ENCODE peak calls at places on chromosome 13, in five cellular contexts. I, L, T, U and Q are unnamed samples.
A peak's percentile ranks its signal among the peaks of the same experiment; 100 is the strongest.

GRCh38 chr13:34867590-34867989 is 74.5 kb upstream of the NBEA start:
- DNase-seq in I (peak; percentile 81), L (no peak), T (no peak), U (no peak), Q (peak; percentile 31)

GRCh38 chr13:112623051-112623711 is 35.2 kb upstream of the TUBGCP3 start:
- DNase-seq in I (no peak), L (no peak), T (no peak), U (no peak), Q (no peak)

GRCh38 chr13:92224052-92224821 is 825.8 kb downstream of the GPC5 start:
- DNase-seq in I (peak; percentile 99), L (no peak), T (no peak), U (no peak), Q (peak; percentile 99)

GRCh38 chr13:27790523-27790922 is 1.8 kb upstream of the GSX1 start:
- DNase-seq in I (no peak), L (no peak), T (no peak), U (no peak), Q (no peak)

GRCh38 chr13:103386341-103386740 is 320.1 kb upstream of the SLC10A2 start:
- DNase-seq in I (peak; percentile 49), L (no peak), T (no peak), U (no peak), Q (peak; percentile 72)

GRCh38 chr13:28618595-28618994 is 40.3 kb upstream of the POMP start:
- DNase-seq in I (no peak), L (no peak), T (no peak), U (no peak), Q (no peak)

GRCh38 chr13:96519380-96519779 is 429.5 kb downstream of the HS6ST3 start:
- DNase-seq in I (no peak), L (no peak), T (no peak), U (no peak), Q (no peak)

GRCh38 chr13:51026016-51026415 is 85.1 kb downstream of the C13orf42 start:
- DNase-seq in I (no peak), L (no peak), T (no peak), U (no peak), Q (no peak)

GRCh38 chr13:65336916-65337315 is 1893.2 kb downstream of the PCDH9 start:
- DNase-seq in I (peak; percentile 73), L (no peak), T (no peak), U (no peak), Q (peak; percentile 92)

GRCh38 chr13:41222259-41222852 is 28.0 kb upstream of the KBTBD7 start:
- DNase-seq in I (peak; percentile 36), L (peak; percentile 23), T (peak; percentile 24), U (peak; percentile 63), Q (peak; percentile 71)

GRCh38 chr13:47233734-47234133 is 336.9 kb upstream of the HTR2A start:
- DNase-seq in I (no peak), L (no peak), T (no peak), U (no peak), Q (peak; percentile 65)

GRCh38 chr13:78370231-78370630 is 233.1 kb downstream of the POU4F1 start:
- DNase-seq in I (no peak), L (no peak), T (no peak), U (no peak), Q (no peak)

GRCh38 chr13:49217962-49218492 is 2.1 kb upstream of the MLNR start:
- DNase-seq in I (no peak), L (no peak), T (no peak), U (no peak), Q (no peak)
- H3K9me3 ChIP-seq in I (no peaks in the 10 kb centered on the region), L (no peaks in the 10 kb centered on the region), T (no peaks in the 10 kb centered on the region), U (no peaks in the 10 kb centered on the region), Q (no peaks in the 10 kb centered on the region)

GRCh38 chr13:39685652-39686051 is 30.2 kb downstream of the COG6 start:
- DNase-seq in I (no peak), L (no peak), T (no peak), U (no peak), Q (no peak)

GRCh38 chr13:39682788-39683187 is 27.3 kb downstream of the COG6 start:
- DNase-seq in I (no peak), L (no peak), T (no peak), U (peak; percentile 12), Q (no peak)

GRCh38 chr13:39688278-39688677 is 32.8 kb downstream of the COG6 start:
- DNase-seq in I (no peak), L (no peak), T (no peak), U (no peak), Q (no peak)

GRCh38 chr13:39682310-39682709 is 26.8 kb downstream of the COG6 start:
- DNase-seq in I (no peak), L (no peak), T (no peak), U (no peak), Q (no peak)

DNA sequence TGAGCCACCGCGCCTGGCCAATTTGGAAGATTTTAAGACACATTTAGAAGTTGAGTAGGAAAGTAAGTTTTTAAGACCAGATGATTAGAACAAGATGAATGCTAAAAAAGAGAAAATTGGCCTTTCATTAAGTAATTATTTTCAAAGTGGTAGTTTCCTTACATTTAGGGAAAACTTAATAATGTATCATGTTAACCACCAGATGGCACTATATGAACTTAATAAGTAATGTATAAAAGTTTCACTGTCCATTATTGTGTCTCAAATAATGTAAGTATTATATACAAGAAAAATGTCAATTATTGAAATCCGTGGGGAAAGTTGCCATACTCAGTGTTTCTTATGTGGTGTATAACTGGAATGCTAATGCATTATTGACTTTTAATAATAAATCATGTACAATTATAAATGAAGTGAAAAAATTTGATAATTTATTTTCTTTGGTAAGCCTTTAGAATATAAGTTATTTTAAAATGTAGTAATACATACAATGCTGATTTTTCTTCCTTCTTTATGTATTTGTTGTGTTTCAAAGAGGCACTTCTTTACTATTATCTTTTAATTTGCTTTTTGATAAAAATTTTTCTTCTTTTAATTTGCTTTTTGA is 29.2 kb downstream of the COG6 start:
- DNase-seq in I (peak; percentile 56), L (no peak), T (no peak), U (peak; percentile 81), Q (peak; percentile 62)
- TF ChIP-seq CTCF in I (no peak), L (peak; percentile 30), T (peak; percentile 59), U (peak; percentile 80), Q (peak; percentile 31)

GRCh38 chr13:64278493-64278892 is 2862.8 kb upstream of the PCDH20 start:
- DNase-seq in I (peak; percentile 79), L (no peak), T (no peak), U (no peak), Q (peak; percentile 42)
- H3K9me3 ChIP-seq in I (no peaks in the 10 kb centered on the region), L (no peaks in the 10 kb centered on the region), T (no peaks in the 10 kb centered on the region), U (no peaks in the 10 kb centered on the region), Q (no peaks in the 10 kb centered on the region)

DNA sequence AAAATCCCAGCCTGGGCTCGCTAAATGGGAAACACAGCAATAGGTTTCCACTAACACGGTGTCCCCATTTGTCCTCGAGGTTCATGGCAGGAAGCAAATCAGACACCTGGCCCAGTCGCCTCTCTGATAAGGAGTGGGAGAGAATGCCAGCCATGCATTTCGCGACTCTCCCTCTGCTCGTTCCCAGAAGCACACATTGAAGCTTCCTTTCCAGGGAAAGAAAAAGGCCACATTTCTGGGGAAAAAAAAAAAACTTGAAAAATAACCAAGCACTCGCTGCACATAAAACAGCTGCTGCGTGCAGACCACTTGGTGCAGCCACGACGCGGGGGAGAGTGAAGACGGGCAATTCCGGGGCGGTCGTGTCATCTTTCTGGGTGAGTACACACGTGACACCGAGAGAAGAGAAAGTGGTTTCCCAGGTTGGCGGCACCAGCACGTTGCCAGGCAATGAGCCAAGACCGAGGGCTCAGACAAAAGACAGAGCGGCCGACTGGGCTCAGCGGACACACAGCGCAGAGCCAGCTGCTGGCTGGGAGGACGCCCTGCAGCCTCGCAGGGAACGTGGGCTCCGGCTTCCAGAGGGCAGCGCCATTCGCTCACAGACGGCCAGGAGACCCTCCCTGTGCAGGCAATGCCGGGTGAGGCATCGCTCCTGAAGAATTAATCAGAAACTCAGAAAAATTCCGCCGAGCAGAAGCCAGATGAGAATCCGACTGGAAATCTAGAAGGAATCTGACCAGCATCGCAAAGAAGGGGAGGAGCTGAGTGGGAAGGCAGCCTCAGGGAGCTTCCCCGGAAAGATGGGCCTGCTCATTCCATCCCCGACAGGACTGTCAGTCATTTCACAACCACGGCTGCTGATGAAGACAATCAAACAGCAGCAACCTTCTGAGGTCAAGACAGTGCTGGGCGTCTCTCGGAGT is 83.2 kb upstream of the IRS2 start:
- DNase-seq in I (peak; percentile 70), L (peak; percentile 80), T (no peak), U (no peak), Q (no peak)
- TF ChIP-seq CTCF in I (peak; percentile 17), L (no peak), T (no peak), U (no peak), Q (peak; percentile 46)

GRCh38 chr13:49216334-49216733 is 3.8 kb upstream of the MLNR start:
- DNase-seq in I (no peak), L (no peak), T (no peak), U (no peak), Q (no peak)
- H3K9me3 ChIP-seq in I (no peaks in the 10 kb centered on the region), L (no peaks in the 10 kb centered on the region), T (no peaks in the 10 kb centered on the region), U (no peaks in the 10 kb centered on the region), Q (no peaks in the 10 kb centered on the region)